ENCODE peak calls at places on chromosome 17, in nine cellular contexts. L is body of pancreas, W is breast epithelium, S is upper lobe of left lung, P is HCT116, C is gastrocnemius medialis, Y is A549, B is IMR-90, J is K562. D is an unnamed sample.

GRCh38 chr17:4230142-4230541 is 33.6 kb downstream of the ANKFY1 start:
- DNase-seq in P (peak; percentile 31), Y (peak; percentile 56), J (no peak), L (peak; percentile 67), B (peak; percentile 97), C (peak; percentile 75), S (peak; percentile 48), W (no peak), D (peak; percentile 71)

GRCh38 chr17:79440251-79440650 is 170.6 kb downstream of the RBFOX3 start:
- DNase-seq in S (no peak), Y (no peak), W (no peak), P (no peak), B (no peak), C (no peak), J (no peak), L (no peak), D (no peak)

GRCh38 chr17:27320222-27320560 is 26.3 kb downstream of the WSB1 start:
- DNase-seq in Y (no peak), W (no peak), L (no peak), B (no peak), P (no peak), S (no peak), C (no peak), J (no peak), D (no peak)

GRCh38 chr17:50686494-50687199 is 21.1 kb downstream of the ANKRD40 start:
- DNase-seq in C (peak; percentile 38), Y (peak; percentile 94), S (peak; percentile 48), W (no peak), P (peak; percentile 92), B (peak; percentile 61), J (no peak), L (peak; percentile 93), D (peak; percentile 93)

GRCh38 chr17:29292071-29292991 is 1.6 kb downstream of the NUFIP2 start:
- DNase-seq in C (peak; percentile 70), B (peak; percentile 15), W (peak; percentile 55), S (peak; percentile 81), L (peak; percentile 67), Y (peak; percentile 54), J (peak; percentile 84), P (no peak), D (peak; percentile 52)

GRCh38 chr17:80169784-80170500 is at the start of gene CARD14:
- DNase-seq in C (no peak), B (no peak), W (peak; percentile 87), P (no peak), S (peak; percentile 83), L (peak; percentile 27), J (no peak), Y (no peak), D (no peak)

GRCh38 chr17:10119203-10120112 is 78.9 kb downstream of the GAS7 start:
- DNase-seq in C (no peak), Y (no peak), W (peak; percentile 92), J (no peak), L (peak; percentile 75), S (peak; percentile 89), P (peak; percentile 90), B (no peak), D (no peak)

GRCh38 chr17:50949128-50950001 is 83.2 kb upstream of the TOB1 start:
- DNase-seq in J (no peak), W (no peak), Y (no peak), L (no peak), B (no peak), C (no peak), S (no peak), P (no peak), D (no peak)

GRCh38 chr17:58517378-58517927 is 3.0 kb upstream of the MTMR4 start:
- DNase-seq in L (no peak), W (no peak), S (no peak), C (no peak), J (no peak), P (no peak), Y (no peak), B (no peak), D (no peak)

GRCh38 chr17:16286009-16286946 is 67.0 kb downstream of the CENPV start:
- DNase-seq in P (peak; percentile 95), W (peak; percentile 64), L (peak; percentile 87), B (peak; percentile 98), S (peak; percentile 93), C (peak; percentile 50), Y (peak; percentile 99), J (peak; percentile 87), D (peak; percentile 71)

GRCh38 chr17:39818282-39819000 is 45.7 kb downstream of the IKZF3 start:
- DNase-seq in S (no peak), C (no peak), J (no peak), B (no peak), Y (no peak), W (no peak), L (no peak), P (no peak), D (no peak)

GRCh38 chr17:10844667-10845387 is 6.9 kb upstream of the PIRT start:
- DNase-seq in P (peak; percentile 48), S (peak; percentile 69), B (peak; percentile 53), L (peak; percentile 70), Y (peak; percentile 82), J (peak; percentile 82), W (peak; percentile 79), C (peak; percentile 57), D (peak; percentile 69)

GRCh38 chr17:74737299-74738050 is 419 bp downstream of the RAB37 start:
- DNase-seq in Y (peak; percentile 72), P (peak; percentile 59), S (no peak), C (no peak), W (no peak), L (peak; percentile 20), B (no peak), J (no peak), D (no peak)

GRCh38 chr17:40432864-40433528 is 10.3 kb upstream of the IGFBP4 start:
- DNase-seq in S (no peak), P (no peak), B (peak; percentile 77), C (no peak), Y (no peak), L (peak; percentile 30), W (peak; percentile 42), J (no peak), D (no peak)

GRCh38 chr17:44346064-44346844 is 1.2 kb downstream of the GRN start:
- DNase-seq in S (no peak), W (no peak), L (no peak), P (no peak), Y (no peak), B (no peak), J (no peak), C (no peak), D (no peak)

GRCh38 chr17:71870546-71870862 is 250.3 kb upstream of the SOX9 start:
- DNase-seq in S (no peak), B (no peak), P (no peak), Y (no peak), C (no peak), W (no peak), J (no peak), L (no peak), D (no peak)

GRCh38 chr17:19812407-19812806 is 55.3 kb downstream of the ULK2 start:
- DNase-seq in C (no peak), W (no peak), J (no peak), P (no peak), B (peak; percentile 10), S (no peak), L (no peak), Y (peak; percentile 50), D (peak; percentile 15)

DNA sequence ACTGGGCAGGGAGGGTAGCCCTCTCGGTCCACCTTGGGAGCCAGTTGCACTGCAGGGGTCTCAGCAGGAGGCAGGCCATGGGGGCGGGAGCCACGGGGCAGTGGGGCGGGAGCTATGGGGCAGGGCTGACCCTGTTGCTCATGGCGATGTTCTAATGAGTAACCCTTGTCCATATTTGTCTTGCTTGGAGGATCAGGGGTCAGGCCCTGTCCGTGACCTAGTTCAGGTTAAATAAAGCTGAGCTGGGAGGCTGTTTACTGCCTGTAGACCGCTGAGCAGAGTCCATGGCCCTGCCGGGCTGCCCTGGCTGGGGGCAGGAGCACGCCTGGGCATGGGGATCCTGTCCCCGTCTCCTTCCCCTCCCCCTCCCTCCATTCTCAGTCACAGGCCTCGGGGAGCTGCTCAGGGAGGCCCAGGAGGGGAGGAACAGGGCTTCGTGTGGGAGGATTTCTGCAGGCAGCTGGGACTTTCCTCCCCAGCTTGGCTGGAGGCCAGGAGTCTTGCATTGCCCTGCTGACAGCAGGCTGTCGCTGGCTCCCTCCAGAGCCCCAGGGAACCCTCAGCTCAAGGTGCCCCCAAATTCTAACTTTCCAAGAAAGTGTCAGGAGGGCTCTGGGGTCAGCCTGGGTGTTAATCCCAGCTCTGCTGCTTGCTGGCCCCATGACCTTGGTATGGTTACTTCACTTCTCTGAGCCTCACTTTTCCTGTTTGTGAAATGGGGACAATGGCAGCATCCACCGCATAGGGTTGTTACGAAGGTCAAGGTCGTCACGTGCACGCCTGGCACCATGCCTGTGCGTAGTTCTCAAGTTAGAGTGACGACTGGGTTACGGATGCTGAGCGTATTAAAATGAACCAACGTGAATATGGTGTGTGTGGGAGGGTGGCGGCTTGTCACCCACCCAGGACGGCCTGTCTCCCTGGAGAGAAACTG is 6.1 kb upstream of the SERPINF2 start:
- DNase-seq in B (peak; percentile 83), S (peak; percentile 67), L (peak; percentile 74), C (no peak), P (no peak), W (no peak), J (peak; percentile 78), Y (peak; percentile 66), D (no peak)
- TF ChIP-seq POLR2A in B (no peak), S (no peak), L (no peak), C (no peak), P (no peak), W (no peak), J (no peak), Y (no peak), D (no peak)

DNA sequence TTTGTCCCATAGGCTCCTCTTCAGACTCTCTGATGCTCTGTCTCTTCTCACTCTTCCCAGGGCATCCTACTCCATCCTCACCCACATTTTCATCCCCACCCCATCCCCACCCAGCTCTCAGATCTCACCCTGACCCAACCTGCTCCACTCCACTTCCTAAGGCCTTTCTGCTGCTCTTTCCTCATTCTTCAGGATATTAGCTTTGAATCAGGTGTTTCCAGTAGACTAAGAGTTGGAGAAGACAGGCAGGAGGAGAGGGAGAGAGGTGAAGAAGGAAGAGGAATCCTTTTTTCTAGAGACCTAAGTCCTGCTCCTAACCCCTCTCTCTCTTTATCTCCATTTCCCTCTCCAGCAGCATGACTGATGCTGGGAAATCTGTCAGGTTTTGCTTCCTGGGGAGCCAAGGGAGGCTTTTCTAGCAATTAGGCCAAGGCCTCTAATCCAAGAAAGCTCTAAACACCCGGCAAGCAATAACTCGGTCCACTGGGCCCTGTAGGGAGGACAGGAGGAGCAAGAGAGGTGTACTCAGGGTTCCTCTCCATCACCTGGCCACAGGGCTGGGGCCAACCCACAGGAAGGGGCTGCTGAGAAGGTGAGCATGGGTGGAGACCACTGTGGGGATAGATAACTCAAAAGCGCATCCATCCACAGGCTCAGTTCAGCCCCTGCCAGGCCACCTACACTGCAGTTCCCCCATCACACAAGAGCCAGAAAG is 133.3 kb downstream of the TMEM132E start:
- DNase-seq in C (no peak), W (no peak), S (no peak), L (no peak), J (no peak), B (no peak), Y (no peak), P (no peak), D (no peak)
- TF ChIP-seq POLR2A in C (no peak), W (no peak), S (no peak), L (no peak), J (no peak), B (no peak), Y (no peak), P (no peak), D (no peak)

GRCh38 chr17:7436556-7437368 is 1.5 kb downstream of the TMEM102 start:
- DNase-seq in C (peak; percentile 66), W (peak; percentile 82), B (peak; percentile 75), L (peak; percentile 90), J (no peak), S (peak; percentile 89), P (peak; percentile 79), Y (peak; percentile 92), D (peak; percentile 75)
- TF ChIP-seq POLR2A in C (peak; percentile 14), W (no peak), B (no peak), L (peak; percentile 90), J (no peak), S (no peak), P (no peak), Y (no peak), D (no peak)

GRCh38 chr17:78174332-78174869 is 6.0 kb downstream of the SYNGR2 start:
- DNase-seq in Y (peak; percentile 56), S (peak; percentile 98), L (peak; percentile 97), J (no peak), W (peak; percentile 93), B (no peak), P (no peak), C (peak; percentile 82), D (no peak)
- TF ChIP-seq POLR2A in Y (no peak), S (no peak), L (peak; percentile 88), J (peak; percentile 52), W (no peak), B (no peak), P (no peak), C (peak; percentile 65), D (no peak)

D was measured in H54.